ENCODE peak calls at places on chromosome 3, in six cellular contexts. One of them, this sample, is unnamed.

GRCh38 chr3:122247087-122247824 is 63.8 kb downstream of the CASR start:
- DNase-seq in A549: no peak
- DNase-seq in iPS DF 19.7: no peak
- DNase-seq in stimulated activated CD4-positive, alpha-beta T cell treated with anti-CD3 and anti-CD28 coated beads, TNF-alpha, amount 100 ng/mL, for 24 hours: no peak
- DNase-seq in lower lobe of right lung: no peak
- DNase-seq in GM04503: no peak
- DNase-seq in this sample: no peak

GRCh38 chr3:50339485-50340196 is 995 bp downstream of the RASSF1 start:
- DNase-seq in A549: no peak
- DNase-seq in iPS DF 19.7: no peak
- DNase-seq in stimulated activated CD4-positive, alpha-beta T cell treated with anti-CD3 and anti-CD28 coated beads, TNF-alpha, amount 100 ng/mL, for 24 hours: no peak
- DNase-seq in lower lobe of right lung: peak
- DNase-seq in GM04503: no peak
- DNase-seq in this sample: no peak

GRCh38 chr3:129560931-129561594 is 18.1 kb downstream of the H1-8 start:
- DNase-seq in A549: no peak
- DNase-seq in iPS DF 19.7: no peak
- DNase-seq in stimulated activated CD4-positive, alpha-beta T cell treated with anti-CD3 and anti-CD28 coated beads, TNF-alpha, amount 100 ng/mL, for 24 hours: no peak
- DNase-seq in lower lobe of right lung: peak
- DNase-seq in GM04503: peak
- DNase-seq in this sample: no peak

GRCh38 chr3:127680146-127680661 is 7.5 kb downstream of the ABTB1 start:
- DNase-seq in A549: no peak
- DNase-seq in iPS DF 19.7: no peak
- DNase-seq in stimulated activated CD4-positive, alpha-beta T cell treated with anti-CD3 and anti-CD28 coated beads, TNF-alpha, amount 100 ng/mL, for 24 hours: no peak
- DNase-seq in lower lobe of right lung: no peak
- DNase-seq in GM04503: no peak
- DNase-seq in this sample: no peak

GRCh38 chr3:184630861-184631260 is 69.3 kb downstream of the EPHB3 start:
- DNase-seq in A549: no peak
- DNase-seq in iPS DF 19.7: no peak
- DNase-seq in stimulated activated CD4-positive, alpha-beta T cell treated with anti-CD3 and anti-CD28 coated beads, TNF-alpha, amount 100 ng/mL, for 24 hours: no peak
- DNase-seq in lower lobe of right lung: no peak
- DNase-seq in GM04503: no peak
- DNase-seq in this sample: no peak

GRCh38 chr3:171256445-171257250 is 203.6 kb downstream of the TNIK start:
- DNase-seq in A549: no peak
- DNase-seq in iPS DF 19.7: no peak
- DNase-seq in stimulated activated CD4-positive, alpha-beta T cell treated with anti-CD3 and anti-CD28 coated beads, TNF-alpha, amount 100 ng/mL, for 24 hours: no peak
- DNase-seq in lower lobe of right lung: no peak
- DNase-seq in GM04503: no peak
- DNase-seq in this sample: no peak

GRCh38 chr3:15645740-15646490 is 44.4 kb downstream of the BTD start:
- DNase-seq in A549: peak
- DNase-seq in iPS DF 19.7: no peak
- DNase-seq in stimulated activated CD4-positive, alpha-beta T cell treated with anti-CD3 and anti-CD28 coated beads, TNF-alpha, amount 100 ng/mL, for 24 hours: no peak
- DNase-seq in lower lobe of right lung: no peak
- DNase-seq in GM04503: peak
- DNase-seq in this sample: no peak

GRCh38 chr3:197381371-197381770 is 83.0 kb upstream of the DLG1 start:
- DNase-seq in A549: no peak
- DNase-seq in iPS DF 19.7: no peak
- DNase-seq in stimulated activated CD4-positive, alpha-beta T cell treated with anti-CD3 and anti-CD28 coated beads, TNF-alpha, amount 100 ng/mL, for 24 hours: no peak
- DNase-seq in lower lobe of right lung: no peak
- DNase-seq in GM04503: no peak
- DNase-seq in this sample: no peak

GRCh38 chr3:13081603-13082360 is 8.6 kb upstream of the IQSEC1 start:
- DNase-seq in A549: no peak
- DNase-seq in iPS DF 19.7: no peak
- DNase-seq in stimulated activated CD4-positive, alpha-beta T cell treated with anti-CD3 and anti-CD28 coated beads, TNF-alpha, amount 100 ng/mL, for 24 hours: no peak
- DNase-seq in lower lobe of right lung: no peak
- DNase-seq in GM04503: no peak
- DNase-seq in this sample: no peak

GRCh38 chr3:31919528-31919927 is 61.5 kb downstream of the OSBPL10 start:
- DNase-seq in A549: no peak
- DNase-seq in iPS DF 19.7: no peak
- DNase-seq in stimulated activated CD4-positive, alpha-beta T cell treated with anti-CD3 and anti-CD28 coated beads, TNF-alpha, amount 100 ng/mL, for 24 hours: no peak
- DNase-seq in lower lobe of right lung: no peak
- DNase-seq in GM04503: no peak
- DNase-seq in this sample: no peak

GRCh38 chr3:13140596-13140995 is 67.4 kb upstream of the IQSEC1 start:
- DNase-seq in A549: no peak
- DNase-seq in iPS DF 19.7: no peak
- DNase-seq in stimulated activated CD4-positive, alpha-beta T cell treated with anti-CD3 and anti-CD28 coated beads, TNF-alpha, amount 100 ng/mL, for 24 hours: no peak
- DNase-seq in lower lobe of right lung: peak
- DNase-seq in GM04503: no peak
- DNase-seq in this sample: no peak

GRCh38 chr3:18813300-18813699 is 335.0 kb upstream of the KCNH8 start:
- DNase-seq in A549: no peak
- DNase-seq in iPS DF 19.7: no peak
- DNase-seq in stimulated activated CD4-positive, alpha-beta T cell treated with anti-CD3 and anti-CD28 coated beads, TNF-alpha, amount 100 ng/mL, for 24 hours: no peak
- DNase-seq in lower lobe of right lung: no peak
- DNase-seq in GM04503: no peak
- DNase-seq in this sample: no peak

GRCh38 chr3:51680663-51681230 is 9.7 kb downstream of the TEX264 start:
- DNase-seq in A549: no peak
- DNase-seq in iPS DF 19.7: no peak
- DNase-seq in stimulated activated CD4-positive, alpha-beta T cell treated with anti-CD3 and anti-CD28 coated beads, TNF-alpha, amount 100 ng/mL, for 24 hours: no peak
- DNase-seq in lower lobe of right lung: no peak
- DNase-seq in GM04503: no peak
- DNase-seq in this sample: no peak

GRCh38 chr3:40258555-40258954 is 51.0 kb upstream of the EIF1B start:
- DNase-seq in A549: no peak
- DNase-seq in iPS DF 19.7: no peak
- DNase-seq in stimulated activated CD4-positive, alpha-beta T cell treated with anti-CD3 and anti-CD28 coated beads, TNF-alpha, amount 100 ng/mL, for 24 hours: no peak
- DNase-seq in lower lobe of right lung: no peak
- DNase-seq in GM04503: no peak
- DNase-seq in this sample: no peak

GRCh38 chr3:81581966-81582599 is 179.4 kb downstream of the GBE1 start:
- DNase-seq in A549: no peak
- DNase-seq in iPS DF 19.7: no peak
- DNase-seq in stimulated activated CD4-positive, alpha-beta T cell treated with anti-CD3 and anti-CD28 coated beads, TNF-alpha, amount 100 ng/mL, for 24 hours: no peak
- DNase-seq in lower lobe of right lung: no peak
- DNase-seq in GM04503: no peak
- DNase-seq in this sample: no peak

GRCh38 chr3:104437891-104438290 is 928.8 kb upstream of the ALCAM start:
- DNase-seq in A549: no peak
- DNase-seq in iPS DF 19.7: no peak
- DNase-seq in stimulated activated CD4-positive, alpha-beta T cell treated with anti-CD3 and anti-CD28 coated beads, TNF-alpha, amount 100 ng/mL, for 24 hours: no peak
- DNase-seq in lower lobe of right lung: no peak
- DNase-seq in GM04503: peak
- DNase-seq in this sample: no peak

GRCh38 chr3:58062469-58062868 is 54.2 kb downstream of the FLNB start:
- DNase-seq in A549: no peak
- DNase-seq in iPS DF 19.7: no peak
- DNase-seq in stimulated activated CD4-positive, alpha-beta T cell treated with anti-CD3 and anti-CD28 coated beads, TNF-alpha, amount 100 ng/mL, for 24 hours: no peak
- DNase-seq in lower lobe of right lung: no peak
- DNase-seq in GM04503: no peak
- DNase-seq in this sample: no peak

GRCh38 chr3:12284591-12284990 is 4.3 kb upstream of the PPARG start:
- DNase-seq in A549: no peak
- DNase-seq in iPS DF 19.7: no peak
- DNase-seq in stimulated activated CD4-positive, alpha-beta T cell treated with anti-CD3 and anti-CD28 coated beads, TNF-alpha, amount 100 ng/mL, for 24 hours: no peak
- DNase-seq in lower lobe of right lung: no peak
- DNase-seq in GM04503: no peak
- DNase-seq in this sample: no peak

GRCh38 chr3:31225923-31226322 is 306.8 kb upstream of the STT3B start:
- DNase-seq in A549: no peak
- DNase-seq in iPS DF 19.7: no peak
- DNase-seq in stimulated activated CD4-positive, alpha-beta T cell treated with anti-CD3 and anti-CD28 coated beads, TNF-alpha, amount 100 ng/mL, for 24 hours: no peak
- DNase-seq in lower lobe of right lung: no peak
- DNase-seq in GM04503: no peak
- DNase-seq in this sample: no peak

GRCh38 chr3:8325306-8325705 is 176.3 kb upstream of the LMCD1 start:
- DNase-seq in A549: no peak
- DNase-seq in iPS DF 19.7: no peak
- DNase-seq in stimulated activated CD4-positive, alpha-beta T cell treated with anti-CD3 and anti-CD28 coated beads, TNF-alpha, amount 100 ng/mL, for 24 hours: no peak
- DNase-seq in lower lobe of right lung: no peak
- DNase-seq in GM04503: no peak
- DNase-seq in this sample: no peak

GRCh38 chr3:25727316-25727715 is 55.9 kb downstream of the NGLY1 start:
- DNase-seq in A549: no peak
- DNase-seq in iPS DF 19.7: no peak
- DNase-seq in stimulated activated CD4-positive, alpha-beta T cell treated with anti-CD3 and anti-CD28 coated beads, TNF-alpha, amount 100 ng/mL, for 24 hours: no peak
- DNase-seq in lower lobe of right lung: no peak
- DNase-seq in GM04503: no peak
- DNase-seq in this sample: no peak

GRCh38 chr3:184633185-184633584 is 71.6 kb downstream of the EPHB3 start:
- DNase-seq in A549: no peak
- DNase-seq in iPS DF 19.7: no peak
- DNase-seq in stimulated activated CD4-positive, alpha-beta T cell treated with anti-CD3 and anti-CD28 coated beads, TNF-alpha, amount 100 ng/mL, for 24 hours: no peak
- DNase-seq in lower lobe of right lung: no peak
- DNase-seq in GM04503: no peak
- DNase-seq in this sample: no peak

This sample was measured in activated T-helper 9 cell treated with anti-CD3 and anti-CD28 coated beads, Interleukin-2, amount 50 U/mL, for 16 hours.